ENCODE peak calls at places on chromosomes 5 and 9, in ten cellular contexts. Y, A, G, Z, F, B, V, Q, E and N are unnamed samples.

GRCh38 chr5:102809033-102809432 is 53.9 kb downstream of the PAM start:
- DNase-seq in Q (no peak), Y (no peak), A (no peak), E (no peak), B (no peak), G (no peak), V (no peak), F (no peak), Z (no peak), N (no peak)

GRCh38 chr9:98795295-98795955 is 930 bp downstream of the ANKS6 start:
- DNase-seq in Y (no peak), G (no peak), A (no peak), B (no peak), Z (no peak), Q (no peak), F (no peak), V (no peak), E (no peak), N (no peak)

GRCh38 chr5:97181856-97182545 is 1.0 kb downstream of the RIOK2 start:
- DNase-seq in V (no peak), Q (no peak), A (peak), F (no peak), E (no peak), B (no peak), Y (no peak), G (peak), Z (no peak), N (peak)

GRCh38 chr5:173041881-173042481 is 14.2 kb upstream of the CREBRF start:
- DNase-seq in Q (no peak), A (no peak), B (no peak), F (no peak), Y (no peak), E (no peak), G (peak), V (no peak), Z (no peak), N (no peak)

GRCh38 chr9:71001780-71002386 is 119.5 kb downstream of the TRPM3 start:
- DNase-seq in A (peak), F (no peak), E (no peak), Y (no peak), G (peak), V (peak), B (peak), Z (peak), Q (no peak), N (no peak)

GRCh38 chr5:6656680-6657079 is 23.4 kb downstream of the SRD5A1 start:
- DNase-seq in V (no peak), G (no peak), Y (no peak), Q (no peak), F (no peak), Z (peak), B (no peak), A (no peak), E (no peak), N (peak)

GRCh38 chr9:96574931-96575351 is 44.7 kb downstream of the CDC14B start:
- DNase-seq in Q (no peak), V (no peak), G (no peak), A (peak), B (no peak), Y (no peak), F (no peak), E (no peak), Z (no peak), N (no peak)

GRCh38 chr9:116087751-116088194 is 65.8 kb upstream of the PAPPA start:
- DNase-seq in E (no peak), Q (peak), Y (no peak), G (peak), V (no peak), F (no peak), B (no peak), A (no peak), Z (peak), N (peak)

GRCh38 chr9:106400950-106401349 is 462.0 kb upstream of the ZNF462 start:
- DNase-seq in G (no peak), B (no peak), E (no peak), Z (no peak), A (no peak), F (no peak), Q (no peak), Y (no peak), V (no peak), N (no peak)

GRCh38 chr5:13859285-13859684 is 85.2 kb downstream of the DNAH5 start:
- DNase-seq in G (peak), Q (no peak), A (peak), B (no peak), F (no peak), E (no peak), V (no peak), Y (no peak), Z (peak), N (no peak)

GRCh38 chr9:38181216-38181615 is 112.2 kb upstream of the SHB start:
- DNase-seq in G (no peak), A (no peak), Y (no peak), E (no peak), B (no peak), V (no peak), F (no peak), Z (no peak), Q (no peak), N (no peak)

GRCh38 chr5:78964889-78965288 is 20.2 kb downstream of the ARSB start:
- DNase-seq in E (no peak), F (no peak), Q (peak), B (peak), V (no peak), A (peak), G (peak), Y (no peak), Z (peak), N (peak)

GRCh38 chr5:110855961-110856360 is 117.2 kb downstream of the SLC25A46 start:
- DNase-seq in G (no peak), Z (no peak), F (no peak), E (no peak), A (no peak), B (no peak), V (no peak), Y (no peak), Q (no peak), N (no peak)

GRCh38 chr5:128965011-128965637 is at the start of gene SLC27A6:
- DNase-seq in F (peak), B (peak), V (no peak), Z (peak), Y (peak), G (no peak), Q (no peak), A (peak), E (no peak), N (peak)

GRCh38 chr9:136023401-136024225 is 62.4 kb upstream of the UBAC1 start:
- DNase-seq in Q (no peak), Y (peak), B (no peak), V (no peak), A (no peak), E (no peak), F (peak), G (peak), Z (no peak), N (no peak)

GRCh38 chr5:138339086-138339456 is 1.0 kb downstream of the FAM53C start:
- DNase-seq in V (peak), G (no peak), B (no peak), Z (no peak), F (no peak), E (no peak), A (no peak), Q (no peak), Y (no peak), N (peak)

GRCh38 chr5:138338411-138339085 is 482 bp downstream of the FAM53C start:
- DNase-seq in F (no peak), G (no peak), Z (no peak), E (no peak), Y (no peak), A (no peak), Q (no peak), B (no peak), V (no peak), N (no peak)

GRCh38 chr5:138339464-138339863 is 1.4 kb downstream of the FAM53C start:
- DNase-seq in A (peak), F (no peak), V (no peak), Z (no peak), Y (no peak), Q (no peak), B (no peak), G (no peak), E (no peak), N (no peak)

GRCh38 chr5:138336952-138337684 is 948 bp upstream of the FAM53C start:
- DNase-seq in Q (peak), V (peak), B (peak), Y (peak), A (peak), E (peak), F (peak), Z (peak), G (peak), N (peak)

DNA sequence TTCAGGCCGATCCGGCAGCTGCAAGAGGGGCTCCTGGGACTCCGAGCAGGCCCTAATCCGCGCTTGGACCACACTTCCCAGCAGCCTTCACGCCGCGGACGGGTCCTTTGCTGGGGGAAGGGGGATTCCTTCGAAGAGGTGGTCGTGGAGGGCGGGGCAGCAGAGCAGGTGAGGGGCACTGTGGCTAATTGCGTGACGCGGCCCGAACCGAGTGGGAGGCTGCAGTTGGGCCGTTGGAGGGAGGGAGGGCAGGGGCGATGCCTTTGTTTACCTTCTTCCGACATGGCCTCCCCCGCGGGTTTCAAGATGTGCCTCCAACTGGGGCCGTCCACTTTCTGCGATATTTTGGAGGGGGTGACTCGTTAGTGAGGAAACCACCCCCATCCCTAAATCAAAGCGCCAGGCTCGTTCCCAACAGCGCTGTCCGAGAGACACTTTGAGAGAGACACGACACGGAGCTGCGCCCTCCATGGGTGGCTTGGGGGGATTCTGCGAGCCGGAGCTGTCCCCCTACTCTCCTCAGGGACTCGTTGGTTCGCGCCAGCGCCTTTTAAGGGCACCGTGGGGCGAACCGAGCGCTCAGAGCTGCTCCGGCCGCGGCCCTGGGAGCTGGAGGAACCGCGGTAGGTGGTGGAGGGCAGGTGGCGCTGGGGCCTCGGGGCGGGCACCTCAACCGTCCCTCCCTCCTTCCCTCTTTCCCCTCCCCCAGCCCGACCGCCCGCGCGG is at the start of gene FAM53C:
- DNase-seq in E (peak), A (peak), B (peak), Q (peak), V (peak), Z (peak), G (peak), Y (peak), F (peak), N (peak)
- TF ChIP-seq POLR2A in E (peak), A (peak), B (peak), Q (peak), V (peak), Z (peak), G (peak), Y (peak), F (peak), N (peak)

GRCh38 chr5:178212241-178213002 is 8.1 kb downstream of the HNRNPAB start:
- DNase-seq in Q (no peak), F (no peak), Y (no peak), G (no peak), E (no peak), V (no peak), B (no peak), Z (no peak), A (peak), N (no peak)
- TF ChIP-seq POLR2A in Q (no peak), F (no peak), Y (no peak), G (no peak), E (no peak), V (no peak), B (no peak), Z (no peak), A (no peak), N (peak)

GRCh38 chr5:151029179-151029855 is 8.9 kb downstream of the GPX3 start:
- DNase-seq in B (no peak), Z (no peak), A (no peak), F (no peak), Y (no peak), G (no peak), V (no peak), E (no peak), Q (no peak), N (no peak)
- TF ChIP-seq POLR2A in B (no peak), Z (no peak), A (no peak), F (no peak), Y (no peak), G (no peak), V (no peak), E (no peak), Q (no peak), N (no peak)

DNA sequence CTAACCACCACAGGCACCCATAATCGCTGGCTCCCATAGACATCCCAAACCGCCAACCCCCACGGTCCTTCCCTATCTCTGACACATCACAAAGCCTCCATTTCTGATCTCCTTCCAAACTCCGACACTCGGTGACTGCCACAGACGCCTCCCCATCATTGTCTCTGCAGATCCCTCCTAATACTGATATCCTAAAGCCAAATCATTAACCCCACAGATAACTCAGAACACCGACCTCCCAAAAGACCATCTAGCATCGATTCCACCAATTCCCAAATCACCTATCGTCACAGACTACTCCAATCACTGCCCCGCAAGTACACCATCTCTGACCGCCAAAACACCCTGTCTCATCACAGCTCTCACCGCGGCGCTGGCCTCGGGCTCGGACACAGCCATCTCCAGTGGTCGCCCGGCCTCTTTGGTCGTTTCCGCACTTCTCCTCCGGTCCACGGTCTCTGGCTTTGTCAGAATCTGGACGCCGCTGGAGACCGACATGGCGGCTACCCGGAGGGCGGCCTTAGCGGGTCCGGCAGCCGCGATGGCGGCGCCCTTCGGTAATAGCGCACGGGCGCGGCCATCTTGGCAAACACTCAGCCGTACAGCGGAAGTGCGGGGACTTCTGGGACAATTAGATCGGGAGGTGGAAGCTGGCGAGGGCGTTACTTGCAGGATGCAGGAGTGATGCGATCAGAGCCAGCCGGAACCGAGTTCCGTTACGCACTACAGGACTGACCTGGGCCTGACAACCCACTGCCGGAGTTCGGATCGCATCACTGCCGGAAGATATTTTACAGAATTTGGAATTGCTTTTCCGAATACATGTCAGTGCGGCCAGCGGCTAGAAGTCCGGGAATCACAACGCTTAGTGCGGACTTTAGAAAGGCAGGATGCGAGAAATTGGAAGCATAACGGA is at the start of gene ZFP37:
- DNase-seq in V (peak), G (peak), E (peak), B (peak), Y (peak), A (no peak), Z (peak), Q (peak), F (peak), N (peak)
- TF ChIP-seq POLR2A in V (no peak), G (peak), E (no peak), B (no peak), Y (peak), A (no peak), Z (peak), Q (peak), F (peak), N (no peak)

GRCh38 chr9:36136277-36136893 is at the start of gene GLIPR2:
- DNase-seq in Z (peak), A (peak), G (peak), Y (peak), B (peak), V (peak), F (peak), E (peak), Q (peak), N (peak)
- TF ChIP-seq POLR2A in Z (peak), A (peak), G (peak), Y (peak), B (peak), V (no peak), F (peak), E (peak), Q (peak), N (peak)

DNA sequence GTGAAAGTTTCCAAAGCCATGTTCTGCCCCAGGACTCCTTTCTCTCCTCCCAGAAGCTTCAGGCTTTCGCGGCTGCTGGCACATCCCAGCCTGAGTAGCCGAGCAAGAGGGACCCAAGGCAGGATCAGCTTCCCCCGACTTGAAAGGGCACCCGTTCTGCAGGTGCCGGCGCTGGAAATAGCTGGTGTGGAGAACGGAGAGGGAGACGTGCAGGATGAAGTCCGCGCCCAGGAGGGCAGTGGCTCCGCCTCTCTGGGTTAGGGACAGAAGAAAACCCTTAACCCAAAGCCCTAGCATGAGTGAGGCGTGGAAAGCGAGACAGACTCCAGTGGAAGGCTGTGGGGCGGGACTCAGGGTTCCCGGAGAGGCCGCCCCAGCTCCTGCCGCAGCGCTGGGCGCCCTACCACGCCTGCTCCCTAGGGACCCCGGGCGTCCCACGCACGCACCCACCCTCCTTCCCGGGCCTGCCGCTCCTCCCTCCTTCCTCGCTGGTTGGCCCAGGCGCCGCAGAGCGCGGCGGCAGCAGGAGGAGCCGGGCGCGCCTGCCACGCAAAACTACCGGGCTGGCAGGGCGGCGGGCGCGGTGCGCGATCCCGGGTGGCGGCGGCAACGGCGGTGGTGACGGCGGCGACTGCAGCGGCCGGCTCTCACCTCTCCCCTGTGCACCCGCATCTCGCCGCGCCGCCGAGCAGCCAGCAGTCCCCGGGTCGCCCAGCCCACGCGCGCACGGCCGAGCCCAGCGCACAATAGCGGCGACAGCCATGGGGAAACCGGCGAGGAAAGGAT is at the start of gene SLC1A1:
- DNase-seq in V (peak), A (peak), Y (peak), Z (peak), Q (peak), G (peak), E (peak), B (peak), F (peak), N (no peak)
- TF ChIP-seq POLR2A in V (no peak), A (no peak), Y (no peak), Z (peak), Q (no peak), G (no peak), E (peak), B (no peak), F (no peak), N (no peak)